ENCODE peak calls at places on chromosomes 7 and 10, in five cellular contexts. Z is NCI-H2081, B is cardiac muscle cell, W is neuronal stem cell, O is astrocyte of the hippocampus. I is an unnamed sample.

GRCh38 chr10:7045891-7046599 is 364.8 kb downstream of the SFMBT2 start:
- DNase-seq in O (no peak), Z (no peak), B (no peak), W (no peak), I (no peak)

GRCh38 chr7:149637911-149638565 is 135.3 kb downstream of the ZNF467 start:
- DNase-seq in Z (no peak), O (no peak), W (no peak), B (no peak), I (no peak)

GRCh38 chr7:99984593-99984992 is 8.8 kb upstream of the AZGP1 start:
- DNase-seq in O (no peak), B (no peak), Z (no peak), W (no peak), I (no peak)

GRCh38 chr10:16612148-16612742 is 90.6 kb upstream of the C1QL3 start:
- DNase-seq in Z (no peak), W (peak), O (peak), B (peak), I (no peak)

GRCh38 chr7:159092701-159093121 is 52.0 kb downstream of the VIPR2 start:
- DNase-seq in O (no peak), Z (no peak), B (no peak), W (no peak), I (no peak)

GRCh38 chr10:53601260-53601875 is 828.8 kb upstream of the MBL2 start:
- DNase-seq in O (peak), Z (peak), B (peak), W (peak), I (peak)

GRCh38 chr7:120168066-120168465 is 104.9 kb upstream of the KCND2 start:
- DNase-seq in O (no peak), Z (no peak), B (peak), W (no peak), I (no peak)

GRCh38 chr10:93462371-93462770 is 19.8 kb downstream of the MYOF start:
- DNase-seq in O (no peak), B (no peak), W (no peak), Z (no peak), I (no peak)

GRCh38 chr7:133253522-133253882 is 624 bp downstream of the EXOC4 start:
- DNase-seq in W (peak), Z (no peak), O (peak), B (peak), I (no peak)

GRCh38 chr10:128009768-128010167 is 102.9 kb downstream of the PTPRE start:
- DNase-seq in Z (no peak), O (peak), B (peak), W (no peak), I (no peak)

GRCh38 chr10:63267414-63268138 is 134.4 kb downstream of the NRBF2 start:
- DNase-seq in O (peak), W (no peak), Z (peak), B (peak), I (no peak)

GRCh38 chr7:100667331-100668068 is 6.0 kb upstream of the GNB2 start:
- DNase-seq in O (no peak), Z (no peak), W (no peak), B (no peak), I (no peak)

GRCh38 chr10:59752278-59752940 is 846 bp downstream of the MRLN start:
- DNase-seq in Z (no peak), B (no peak), O (no peak), W (no peak), I (no peak)